ENCODE peak calls at places on chromosomes 3 and 15, in four cellular contexts. G, T, V and O are unnamed samples.

GRCh38 chr3:115127208-115127607 is 19.9 kb downstream of the ZBTB20 start:
- DNase-seq in T (no peak), G (no peak), V (no peak), O (no peak)

GRCh38 chr3:4290272-4290893 is 12.8 kb upstream of the SETMAR start:
- DNase-seq in V (peak), G (peak), T (no peak), O (peak)

GRCh38 chr3:38565339-38566214 is 69.4 kb downstream of the EXOG start:
- DNase-seq in T (no peak), G (no peak), V (no peak), O (no peak)

GRCh38 chr3:129686941-129687340 is 80.5 kb upstream of the PLXND1 start:
- DNase-seq in T (no peak), V (peak), G (peak), O (peak)

GRCh38 chr3:183664913-183665381 is 29.5 kb downstream of the KLHL24 start:
- DNase-seq in G (no peak), T (no peak), V (no peak), O (no peak)

GRCh38 chr15:42627485-42627884 is 52.1 kb downstream of the STARD9 start:
- DNase-seq in G (no peak), T (no peak), V (no peak), O (no peak)

GRCh38 chr3:82080261-82080660 is 318.8 kb upstream of the GBE1 start:
- DNase-seq in V (no peak), T (no peak), G (no peak), O (no peak)

GRCh38 chr15:90083954-90084607 is 18.2 kb downstream of the IDH2 start:
- DNase-seq in G (no peak), V (no peak), T (no peak), O (no peak)

GRCh38 chr15:74895830-74896229 is 6.0 kb downstream of the MPI start:
- DNase-seq in G (no peak), T (no peak), V (no peak), O (no peak)

GRCh38 chr3:54120657-54121403 is 1.5 kb upstream of the CACNA2D3 start:
- DNase-seq in T (no peak), G (no peak), V (no peak), O (peak)

DNA sequence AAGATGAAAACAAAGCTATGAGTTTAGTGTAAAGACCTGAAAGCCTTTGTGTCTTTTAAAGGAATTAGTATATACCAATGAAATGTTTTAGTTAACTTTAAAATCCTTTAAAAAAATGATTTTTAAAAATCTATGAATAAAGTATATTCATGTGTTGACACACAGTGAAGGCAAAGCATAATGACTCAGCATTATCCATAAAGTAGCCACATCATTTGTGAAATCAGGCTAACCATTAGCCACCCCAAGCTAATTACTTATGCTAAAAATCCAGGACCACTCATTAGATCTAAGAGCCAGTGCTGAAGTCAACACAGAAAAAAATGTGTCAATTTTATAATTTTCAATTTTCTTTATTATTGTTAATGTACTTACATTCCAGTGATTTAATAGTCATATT is 310.2 kb downstream of the TBC1D5 start:
- DNase-seq in T (no peak), V (no peak), G (no peak), O (no peak)
- H3K4me2 ChIP-seq in T (no peak), V (no peak), G (no peak), O (peak)

GRCh38 chr15:60827492-60827891 is 348.6 kb upstream of the ICE2 start:
- DNase-seq in G (no peak), V (no peak), T (no peak), O (no peak)
- TF ChIP-seq CHD4 in G (no peak), V (no peak), T (no peak), O (no peak)

GRCh38 chr3:194534243-194534642 is 47.4 kb upstream of the ATP13A3 start:
- DNase-seq in V (no peak), G (no peak), T (no peak), O (no peak)

GRCh38 chr3:194536883-194537637 is 50.3 kb upstream of the ATP13A3 start:
- DNase-seq in V (peak), T (no peak), G (no peak), O (peak)

GRCh38 chr3:194539498-194539897 is 52.7 kb upstream of the ATP13A3 start:
- DNase-seq in V (no peak), G (no peak), T (no peak), O (no peak)

GRCh38 chr3:194540268-194540937 is 53.6 kb upstream of the ATP13A3 start:
- DNase-seq in V (no peak), G (no peak), T (no peak), O (no peak)

DNA sequence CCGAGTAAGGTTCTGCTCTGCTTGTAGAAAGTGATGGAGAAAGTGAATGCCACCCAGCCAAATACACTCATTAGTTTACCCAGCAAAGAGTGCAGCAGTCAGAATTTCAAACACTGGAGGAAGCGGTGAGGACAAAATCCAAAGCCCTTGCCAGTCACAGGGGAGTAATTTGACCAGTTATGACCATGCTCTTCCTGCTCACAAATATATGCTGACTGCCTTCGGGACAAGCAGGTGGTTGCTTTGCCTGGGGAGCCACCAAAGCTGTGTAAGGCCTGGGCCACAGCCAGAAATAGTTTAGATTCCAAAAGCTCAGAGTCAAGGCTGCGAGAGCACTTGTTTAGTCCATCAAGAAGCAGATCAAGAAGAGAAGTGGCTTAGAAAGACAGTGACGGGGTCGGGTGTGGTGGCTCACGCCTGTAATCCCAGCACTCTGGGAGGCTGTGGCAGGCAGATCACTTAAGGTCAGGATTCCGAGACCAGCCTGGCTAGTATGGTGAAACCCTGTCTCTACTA is 51.0 kb upstream of the ATP13A3 start:
- DNase-seq in T (no peak), V (peak), G (no peak), O (peak)
- TF ChIP-seq EP300 in T (no peak), V (no peak), G (no peak), O (no peak)

DNA sequence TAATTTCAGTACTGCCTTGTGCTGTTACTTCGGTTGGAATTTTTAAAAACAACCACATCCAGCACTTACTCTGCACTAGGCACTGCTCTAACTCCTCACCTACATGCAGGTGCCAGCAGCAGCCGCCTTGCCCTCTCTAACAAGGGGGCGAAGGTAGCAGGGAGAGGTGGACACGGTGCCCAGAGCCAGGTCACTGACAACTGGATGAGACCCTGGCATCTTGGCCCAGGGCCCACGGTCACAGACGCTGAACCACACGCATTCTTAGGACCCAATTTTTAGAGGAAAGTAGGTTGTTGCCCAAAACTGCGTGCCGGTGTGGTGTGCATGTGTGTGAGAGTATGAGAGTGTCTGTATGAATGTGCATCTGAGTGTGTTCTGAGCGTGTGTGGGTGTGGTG is 63.4 kb upstream of the GATA2 start:
- DNase-seq in T (no peak), V (no peak), G (no peak), O (no peak)
- H3K4me2 ChIP-seq in T (no peak), V (no peak), G (no peak), O (no peak)

GRCh38 chr3:106512846-106513245 is 644.0 kb upstream of the CBLB start:
- DNase-seq in T (no peak), G (no peak), V (no peak), O (no peak)

GRCh38 chr3:106510206-106510605 is 641.4 kb upstream of the CBLB start:
- DNase-seq in T (no peak), G (no peak), V (no peak), O (no peak)

DNA sequence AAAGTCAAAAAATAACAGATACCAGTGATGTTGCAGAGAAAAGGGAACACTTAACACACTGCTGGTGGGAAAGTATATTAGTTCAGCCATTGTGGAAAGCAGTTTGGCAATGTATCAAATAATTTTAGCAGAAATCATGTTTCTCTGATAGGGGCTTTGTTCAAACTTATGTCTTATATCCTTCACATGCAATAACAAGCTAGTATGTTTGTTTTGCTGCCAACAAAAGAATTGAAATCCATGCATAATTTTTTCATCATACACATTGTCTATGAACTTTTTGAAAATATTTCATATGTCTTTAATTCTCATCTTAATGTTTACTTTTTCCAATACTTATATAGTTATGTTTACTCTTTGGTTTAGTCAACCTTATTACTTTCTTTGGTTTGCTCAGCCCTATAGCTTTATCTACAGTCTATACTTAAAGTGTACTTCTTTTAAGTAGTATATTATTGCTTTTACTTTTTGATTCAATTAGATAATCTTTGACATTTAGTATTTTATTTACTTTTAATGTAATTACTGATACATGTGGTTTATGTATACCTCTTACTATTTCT is 639.6 kb upstream of the CBLB start:
- DNase-seq in T (no peak), G (no peak), V (no peak), O (no peak)
- TF ChIP-seq CHD4 in T (no peak), G (no peak), V (no peak), O (no peak)

GRCh38 chr3:31530039-31530983 is 2.4 kb upstream of the STT3B start:
- DNase-seq in T (no peak), G (no peak), V (no peak), O (no peak)

GRCh38 chr3:31531465-31531991 is 1.2 kb upstream of the STT3B start:
- DNase-seq in V (no peak), G (no peak), T (no peak), O (no peak)

GRCh38 chr3:31532587-31533168 is at the start of gene STT3B:
- DNase-seq in G (peak), T (peak), V (peak), O (peak)

GRCh38 chr3:31533169-31533870 is 595 bp downstream of the STT3B start:
- DNase-seq in G (peak), T (no peak), V (peak), O (peak)

DNA sequence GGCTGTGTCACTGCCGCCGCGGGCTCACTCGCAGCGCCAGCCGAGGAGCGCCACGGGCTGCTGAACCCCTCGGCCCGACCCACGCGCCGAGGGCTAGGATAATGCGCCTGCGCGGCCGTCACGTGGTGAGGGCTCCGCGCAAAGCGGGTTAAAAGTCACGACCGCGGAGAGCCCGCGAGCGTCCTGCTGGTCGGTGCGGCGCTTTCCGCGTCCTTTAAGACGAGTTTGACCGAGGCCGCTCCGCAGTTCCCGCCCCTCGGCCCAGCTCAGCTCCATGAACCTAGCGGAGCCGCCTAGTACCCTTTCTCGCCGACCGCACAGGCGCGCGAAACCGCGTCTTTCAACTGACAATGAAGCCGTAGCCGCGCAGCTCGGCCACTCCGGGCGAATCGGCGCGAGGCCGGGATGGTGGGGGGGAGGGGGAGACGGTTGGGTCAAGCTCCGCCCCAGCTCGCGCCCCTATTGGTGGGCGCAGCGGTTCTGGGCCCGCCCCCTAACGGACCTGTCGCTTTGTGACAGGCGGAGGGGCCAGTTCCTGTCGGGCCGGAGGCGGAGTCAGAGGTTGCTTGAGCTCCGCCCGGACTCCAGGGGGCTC is 636 bp upstream of the STT3B start:
- DNase-seq in V (peak), G (peak), T (peak), O (peak)
- TF ChIP-seq EP300 in V (peak), G (peak), T (peak), O (no peak)

GRCh38 chr3:27228805-27229204 is 140.4 kb downstream of the NEK10 start:
- DNase-seq in T (no peak), G (no peak), V (peak), O (no peak)

GRCh38 chr3:27219127-27219860 is 149.9 kb downstream of the NEK10 start:
- DNase-seq in T (no peak), G (no peak), V (no peak), O (no peak)

GRCh38 chr3:27221264-27221932 is 147.8 kb downstream of the NEK10 start:
- DNase-seq in V (no peak), G (no peak), T (no peak), O (no peak)

GRCh38 chr3:27220166-27220565 is 149.0 kb downstream of the NEK10 start:
- DNase-seq in V (no peak), T (no peak), G (no peak), O (no peak)

GRCh38 chr3:27224197-27224596 is 145.0 kb downstream of the NEK10 start:
- DNase-seq in T (no peak), G (no peak), V (no peak), O (no peak)
- H3K4me2 ChIP-seq in T (no peak), G (no peak), V (no peak), O (no peak)

GRCh38 chr3:26018889-26019288 is 229.0 kb downstream of the OXSM start:
- DNase-seq in G (no peak), T (no peak), V (no peak), O (no peak)

GRCh38 chr3:26011276-26011675 is 221.4 kb downstream of the OXSM start:
- DNase-seq in G (no peak), V (no peak), T (no peak), O (no peak)

GRCh38 chr3:26015752-26016151 is 225.9 kb downstream of the OXSM start:
- DNase-seq in T (no peak), G (no peak), V (no peak), O (no peak)
- TF ChIP-seq CHD4 in T (no peak), G (no peak), V (no peak), O (no peak)